ENCODE peak calls at places on chromosomes 4 and X, in seven cellular contexts. O is breast epithelium, G is H1, A is uterus, Z is testis, F is spleen, W is NB4. B is an unnamed sample.

GRCh38 chr4:77001907-77002306 is 52.4 kb downstream of the SEPTIN11 start:
- DNase-seq in O (no peak), G (no peak), A (no peak), Z (no peak), F (no peak), W (no peak), B (no peak)

GRCh38 chr4:21512351-21512750 is 436.2 kb downstream of the KCNIP4 start:
- DNase-seq in O (no peak), G (no peak), A (no peak), Z (peak), F (no peak), W (peak), B (no peak)

GRCh38 chrX:109967151-109967550 is 35.8 kb upstream of the TMEM164 start:
- DNase-seq in O (no peak), G (no peak), A (no peak), Z (no peak), F (no peak), W (no peak), B (no peak)

GRCh38 chr4:164252286-164252685 is 501.6 kb upstream of the SMIM31 start:
- DNase-seq in O (no peak), G (peak), A (no peak), Z (no peak), F (no peak), W (no peak), B (no peak)

GRCh38 chrX:9847071-9847470 is 60.8 kb downstream of the SHROOM2 start:
- DNase-seq in O (no peak), G (no peak), A (no peak), Z (no peak), F (no peak), W (no peak), B (no peak)

GRCh38 chr4:108988514-108989195 is 225.8 kb upstream of the ETNPPL start:
- DNase-seq in O (no peak), G (no peak), A (no peak), Z (no peak), F (no peak), W (no peak), B (no peak)

GRCh38 chr4:3827616-3828492 is 61.7 kb downstream of the ADRA2C start:
- DNase-seq in O (peak), G (no peak), A (peak), Z (peak), F (peak), W (no peak), B (peak)

GRCh38 chrX:110310896-110311295 is 7.0 kb downstream of the AMMECR1 start:
- DNase-seq in O (no peak), G (no peak), A (no peak), Z (no peak), F (no peak), W (no peak), B (no peak)

GRCh38 chr4:118881512-118882146 is 7.0 kb upstream of the SYNPO2 start:
- DNase-seq in O (peak), G (no peak), A (no peak), Z (no peak), F (no peak), W (no peak), B (no peak)

GRCh38 chr4:128390475-128390996 is 102.9 kb upstream of the PGRMC2 start:
- DNase-seq in O (no peak), G (no peak), A (no peak), Z (peak), F (no peak), W (no peak), B (no peak)

GRCh38 chrX:40685352-40685918 is 38.1 kb upstream of the CXorf38 start:
- DNase-seq in O (no peak), G (no peak), A (no peak), Z (no peak), F (no peak), W (no peak), B (no peak)

GRCh38 chr4:46878641-46879040 is 30.4 kb downstream of the COX7B2 start:
- DNase-seq in O (no peak), G (no peak), A (no peak), Z (no peak), F (no peak), W (peak), B (no peak)

GRCh38 chr4:172547724-172548123 is 620.9 kb upstream of the GALNT7 start:
- DNase-seq in O (no peak), G (no peak), A (no peak), Z (no peak), F (no peak), W (no peak), B (no peak)

GRCh38 chr4:182799515-182800215 is 117.5 kb downstream of the DCTD start:
- DNase-seq in O (no peak), G (no peak), A (no peak), Z (peak), F (no peak), W (no peak), B (no peak)

GRCh38 chr4:7894677-7895181 is 44.9 kb downstream of the AFAP1 start:
- DNase-seq in O (no peak), G (no peak), A (no peak), Z (no peak), F (no peak), W (no peak), B (peak)

GRCh38 chr4:173171098-173171497 is 2.5 kb downstream of the GALNT7 start:
- DNase-seq in O (no peak), G (no peak), A (no peak), Z (no peak), F (no peak), W (peak), B (no peak)

GRCh38 chr4:152591361-152591760 is 55.5 kb upstream of the FBXW7 start:
- DNase-seq in O (peak), G (peak), A (peak), Z (peak), F (peak), W (no peak), B (peak)

GRCh38 chr4:113952452-113953029 is 26.9 kb downstream of the ARSJ start:
- DNase-seq in O (no peak), G (peak), A (no peak), Z (peak), F (no peak), W (peak), B (no peak)

DNA sequence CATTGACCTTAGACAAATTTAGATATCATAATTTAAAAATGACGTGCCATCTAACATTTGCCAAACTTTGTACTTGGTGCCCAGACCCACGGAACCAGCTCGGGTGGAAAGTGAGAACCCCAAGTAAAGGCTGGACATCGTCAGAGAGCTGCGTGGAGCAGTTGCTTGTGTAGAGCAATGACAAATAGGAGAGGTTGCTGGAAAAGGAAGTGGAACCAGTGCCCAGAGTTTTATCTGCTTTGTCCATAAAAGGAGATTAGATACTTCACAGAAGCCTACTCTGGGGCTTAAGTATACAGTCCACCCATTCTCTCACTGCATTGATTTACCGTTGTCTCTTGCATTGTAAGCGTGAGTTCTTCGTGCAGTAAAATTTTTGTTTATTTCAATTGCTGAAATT is 5.4 kb upstream of the TBC1D1 start:
- DNase-seq in O (no peak), G (no peak), A (peak), Z (no peak), F (no peak), W (peak), B (no peak)
- TF ChIP-seq POLR2A in O (no peak), G (no peak), A (peak), Z (no peak), F (no peak), W (no peak), B (no peak)

GRCh38 chr4:174214102-174214878 is 69.2 kb downstream of the FBXO8 start:
- DNase-seq in O (no peak), G (no peak), A (no peak), Z (no peak), F (no peak), W (peak), B (no peak)

GRCh38 chr4:174215936-174216699 is 67.3 kb downstream of the FBXO8 start:
- DNase-seq in O (no peak), G (no peak), A (no peak), Z (no peak), F (no peak), W (no peak), B (no peak)

GRCh38 chr4:174213734-174214101 is 69.7 kb downstream of the FBXO8 start:
- DNase-seq in O (no peak), G (no peak), A (no peak), Z (no peak), F (no peak), W (no peak), B (no peak)

GRCh38 chr4:174216935-174217272 is 66.6 kb downstream of the FBXO8 start:
- DNase-seq in O (no peak), G (no peak), A (no peak), Z (no peak), F (no peak), W (no peak), B (no peak)

DNA sequence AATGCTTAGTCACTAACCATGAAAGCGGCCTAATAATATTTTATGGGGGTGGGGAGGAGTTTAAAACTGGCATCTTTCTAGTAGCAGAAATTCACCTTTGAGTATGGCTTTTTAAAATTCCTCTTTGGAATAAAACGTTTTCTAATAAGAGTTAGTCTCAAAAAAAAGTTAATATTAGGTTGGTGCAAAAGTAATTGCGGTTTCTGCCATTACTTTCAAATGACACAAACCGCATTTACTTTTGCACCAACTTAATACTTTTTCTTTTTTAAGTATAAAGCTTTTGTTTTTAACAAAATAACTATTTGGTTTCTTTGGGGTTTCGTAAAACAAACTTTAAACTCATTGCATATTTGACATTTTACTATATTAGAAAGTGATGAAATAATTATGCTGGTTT is 68.4 kb downstream of the FBXO8 start:
- DNase-seq in O (no peak), G (no peak), A (no peak), Z (no peak), F (no peak), W (no peak), B (no peak)
- H3K4me3 ChIP-seq in O (no peak), G (peak), A (no peak), Z (no peak), F (no peak), W (no peak), B (no peak)

DNA sequence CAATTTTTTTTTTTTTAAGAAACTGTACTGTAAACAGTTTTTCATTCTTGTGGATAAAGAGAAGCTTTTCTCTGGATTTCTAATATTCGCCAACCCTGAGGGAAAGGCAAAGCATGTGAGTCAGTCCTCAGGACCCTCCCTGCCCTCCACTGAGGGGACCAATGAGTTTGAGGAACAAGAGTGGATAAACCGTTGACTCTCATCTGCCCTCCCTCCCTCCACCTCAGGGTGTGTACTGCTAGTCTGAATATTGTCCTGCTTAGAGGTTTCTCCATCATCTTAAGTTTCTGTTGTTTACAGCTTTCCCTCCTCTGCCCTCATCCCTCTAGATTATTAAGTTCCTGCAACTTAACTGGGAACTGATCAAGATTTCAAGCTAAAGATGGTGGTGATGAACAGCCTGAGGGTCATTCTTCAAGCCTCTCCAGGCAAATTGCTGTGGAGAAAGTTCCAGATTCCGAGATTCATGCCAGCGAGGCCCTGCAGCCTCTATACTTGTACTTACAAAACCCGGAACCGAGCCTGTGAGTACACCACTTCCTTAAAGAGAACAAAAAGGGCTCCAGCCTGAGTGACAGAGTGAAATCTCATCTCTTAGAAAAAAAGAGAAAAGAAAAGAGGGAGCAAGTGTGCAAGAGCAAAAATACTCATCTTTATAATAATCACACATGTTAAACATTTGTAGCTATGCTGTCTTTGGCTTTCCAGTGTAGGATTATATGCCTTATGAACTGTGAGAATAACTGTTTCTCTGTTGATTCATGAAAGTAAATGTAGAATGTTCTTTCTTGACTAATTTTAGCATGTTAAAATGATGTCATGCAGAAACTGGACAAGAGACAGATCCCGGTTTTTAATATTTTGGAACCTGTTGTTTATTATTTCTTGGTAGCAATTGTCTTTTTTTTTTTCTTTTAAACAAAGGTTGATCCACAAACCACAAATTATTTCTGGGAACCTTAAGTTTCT is 11.9 kb downstream of the CA5B start:
- DNase-seq in O (peak), G (no peak), A (no peak), Z (peak), F (no peak), W (no peak), B (peak)
- TF ChIP-seq POLR2A in O (no peak), G (no peak), A (no peak), Z (no peak), F (no peak), W (no peak), B (no peak)

GRCh38 chr4:110106946-110107325 is 91.5 kb downstream of the ELOVL6 start:
- DNase-seq in O (no peak), G (no peak), A (no peak), Z (no peak), F (no peak), W (no peak), B (no peak)
- H3K4me3 ChIP-seq in O (no peak), G (no peak), A (no peak), Z (no peak), F (no peak), W (no peak), B (no peak)

DNA sequence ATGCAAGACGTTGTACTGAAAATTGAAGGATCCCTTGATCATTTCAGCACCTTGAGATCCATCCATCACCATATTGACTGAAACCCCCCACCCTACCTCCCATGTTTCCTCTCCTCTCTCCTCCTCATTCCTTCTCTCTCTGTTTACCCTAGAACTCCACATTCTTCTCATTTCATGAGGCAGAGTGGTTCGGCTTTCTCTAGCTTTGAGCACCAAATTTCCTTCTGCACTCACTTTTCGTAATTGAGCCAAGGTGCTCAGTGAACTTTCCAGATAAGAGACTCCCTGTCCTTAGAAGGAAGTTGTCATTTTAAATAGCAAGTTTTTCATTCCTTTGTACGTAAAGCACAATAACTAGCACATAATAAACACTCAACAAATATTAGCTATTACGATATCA is 108.3 kb upstream of the SLC34A2 start:
- DNase-seq in O (no peak), G (no peak), A (no peak), Z (no peak), F (no peak), W (no peak), B (no peak)
- TF ChIP-seq POLR2A in O (no peak), G (no peak), A (no peak), Z (no peak), F (no peak), W (no peak), B (no peak)

GRCh38 chrX:100645106-100645505 is 1.1 kb downstream of the SRPX2 start:
- DNase-seq in O (no peak), G (no peak), A (no peak), Z (no peak), F (no peak), W (no peak), B (no peak)
- H3K4me3 ChIP-seq in O (peak), G (no peak), A (no peak), Z (no peak), F (no peak), W (no peak), B (no peak)